ENCODE peak calls at places on chromosome 13, in eight cellular contexts. One of them, this sample, is unnamed.

GRCh38 chr13:38346764-38347163 is 2.9 kb upstream of the UFM1 start:
- DNase-seq in GM20000: no peak
- DNase-seq in non-pigmented ciliary epithelial cell: no peak
- DNase-seq in cardiac fibroblast: no peak
- DNase-seq in stromal cell of bone marrow: no peak
- DNase-seq in lower lobe of right lung: no peak
- DNase-seq in RPMI8226: no peak
- DNase-seq in activated B cell treated with CpG ODN at 0.5 μM for 24 hours: no peak
- DNase-seq in this sample: no peak

GRCh38 chr13:53075356-53076041 is 46.9 kb downstream of the OLFM4 start:
- DNase-seq in GM20000: no peak
- DNase-seq in non-pigmented ciliary epithelial cell: no peak
- DNase-seq in cardiac fibroblast: no peak
- DNase-seq in stromal cell of bone marrow: no peak
- DNase-seq in lower lobe of right lung: no peak
- DNase-seq in RPMI8226: no peak
- DNase-seq in activated B cell treated with CpG ODN at 0.5 μM for 24 hours: no peak
- DNase-seq in this sample: no peak

GRCh38 chr13:29522044-29522685 is 73.3 kb downstream of the SLC7A1 start:
- DNase-seq in GM20000: no peak
- DNase-seq in non-pigmented ciliary epithelial cell: peak
- DNase-seq in cardiac fibroblast: peak
- DNase-seq in stromal cell of bone marrow: peak
- DNase-seq in lower lobe of right lung: no peak
- DNase-seq in RPMI8226: no peak
- DNase-seq in activated B cell treated with CpG ODN at 0.5 μM for 24 hours: no peak
- DNase-seq in this sample: no peak

GRCh38 chr13:112225429-112226090 is 150.6 kb upstream of the SPACA7 start:
- DNase-seq in GM20000: no peak
- DNase-seq in non-pigmented ciliary epithelial cell: no peak
- DNase-seq in cardiac fibroblast: no peak
- DNase-seq in stromal cell of bone marrow: no peak
- DNase-seq in lower lobe of right lung: no peak
- DNase-seq in RPMI8226: no peak
- DNase-seq in activated B cell treated with CpG ODN at 0.5 μM for 24 hours: no peak
- DNase-seq in this sample: no peak

GRCh38 chr13:97766749-97767148 is 186.7 kb upstream of the IPO5 start:
- DNase-seq in GM20000: no peak
- DNase-seq in non-pigmented ciliary epithelial cell: no peak
- DNase-seq in cardiac fibroblast: no peak
- DNase-seq in stromal cell of bone marrow: no peak
- DNase-seq in lower lobe of right lung: no peak
- DNase-seq in RPMI8226: no peak
- DNase-seq in activated B cell treated with CpG ODN at 0.5 μM for 24 hours: no peak
- DNase-seq in this sample: no peak

GRCh38 chr13:21894091-21894490 is 223.2 kb downstream of the FGF9 start:
- DNase-seq in GM20000: no peak
- DNase-seq in non-pigmented ciliary epithelial cell: no peak
- DNase-seq in cardiac fibroblast: no peak
- DNase-seq in stromal cell of bone marrow: no peak
- DNase-seq in lower lobe of right lung: no peak
- DNase-seq in RPMI8226: peak
- DNase-seq in activated B cell treated with CpG ODN at 0.5 μM for 24 hours: no peak
- DNase-seq in this sample: no peak

GRCh38 chr13:104773775-104774174 is 1707.6 kb upstream of the SLC10A2 start:
- DNase-seq in GM20000: peak
- DNase-seq in non-pigmented ciliary epithelial cell: peak
- DNase-seq in cardiac fibroblast: peak
- DNase-seq in stromal cell of bone marrow: peak
- DNase-seq in lower lobe of right lung: no peak
- DNase-seq in RPMI8226: peak
- DNase-seq in activated B cell treated with CpG ODN at 0.5 μM for 24 hours: no peak
- DNase-seq in this sample: peak

GRCh38 chr13:106104281-106104901 is 431.1 kb downstream of the EFNB2 start:
- DNase-seq in GM20000: no peak
- DNase-seq in non-pigmented ciliary epithelial cell: peak
- DNase-seq in cardiac fibroblast: peak
- DNase-seq in stromal cell of bone marrow: peak
- DNase-seq in lower lobe of right lung: no peak
- DNase-seq in RPMI8226: no peak
- DNase-seq in activated B cell treated with CpG ODN at 0.5 μM for 24 hours: no peak
- DNase-seq in this sample: no peak

GRCh38 chr13:49869514-49869913 is 66.6 kb downstream of the SPRYD7 start:
- DNase-seq in GM20000: no peak
- DNase-seq in non-pigmented ciliary epithelial cell: no peak
- DNase-seq in cardiac fibroblast: peak
- DNase-seq in stromal cell of bone marrow: no peak
- DNase-seq in lower lobe of right lung: no peak
- DNase-seq in RPMI8226: peak
- DNase-seq in activated B cell treated with CpG ODN at 0.5 μM for 24 hours: no peak
- DNase-seq in this sample: peak

GRCh38 chr13:85700909-85701308 is 98.3 kb downstream of the SLITRK6 start:
- DNase-seq in GM20000: no peak
- DNase-seq in non-pigmented ciliary epithelial cell: no peak
- DNase-seq in cardiac fibroblast: no peak
- DNase-seq in stromal cell of bone marrow: no peak
- DNase-seq in lower lobe of right lung: no peak
- DNase-seq in RPMI8226: no peak
- DNase-seq in activated B cell treated with CpG ODN at 0.5 μM for 24 hours: no peak
- DNase-seq in this sample: no peak

GRCh38 chr13:65095697-65096096 is 2134.4 kb downstream of the PCDH9 start:
- DNase-seq in GM20000: no peak
- DNase-seq in non-pigmented ciliary epithelial cell: no peak
- DNase-seq in cardiac fibroblast: no peak
- DNase-seq in stromal cell of bone marrow: no peak
- DNase-seq in lower lobe of right lung: no peak
- DNase-seq in RPMI8226: no peak
- DNase-seq in activated B cell treated with CpG ODN at 0.5 μM for 24 hours: no peak
- DNase-seq in this sample: no peak

GRCh38 chr13:19264711-19265110 is 83.1 kb upstream of the TUBA3C start:
- DNase-seq in GM20000: no peak
- DNase-seq in non-pigmented ciliary epithelial cell: no peak
- DNase-seq in cardiac fibroblast: no peak
- DNase-seq in stromal cell of bone marrow: no peak
- DNase-seq in lower lobe of right lung: no peak
- DNase-seq in RPMI8226: no peak
- DNase-seq in activated B cell treated with CpG ODN at 0.5 μM for 24 hours: no peak
- DNase-seq in this sample: no peak

GRCh38 chr13:76903544-76904162 is 17.4 kb upstream of the KCTD12 start:
- DNase-seq in GM20000: peak
- DNase-seq in non-pigmented ciliary epithelial cell: no peak
- DNase-seq in cardiac fibroblast: peak
- DNase-seq in stromal cell of bone marrow: no peak
- DNase-seq in lower lobe of right lung: peak
- DNase-seq in RPMI8226: peak
- DNase-seq in activated B cell treated with CpG ODN at 0.5 μM for 24 hours: no peak
- DNase-seq in this sample: peak

GRCh38 chr13:24161980-24162517 is 1.5 kb downstream of the SPATA13 start:
- DNase-seq in GM20000: no peak
- DNase-seq in non-pigmented ciliary epithelial cell: no peak
- DNase-seq in cardiac fibroblast: no peak
- DNase-seq in stromal cell of bone marrow: no peak
- DNase-seq in lower lobe of right lung: no peak
- DNase-seq in RPMI8226: no peak
- DNase-seq in activated B cell treated with CpG ODN at 0.5 μM for 24 hours: no peak
- DNase-seq in this sample: no peak

GRCh38 chr13:34730966-34731365 is 211.1 kb upstream of the NBEA start:
- DNase-seq in GM20000: no peak
- DNase-seq in non-pigmented ciliary epithelial cell: no peak
- DNase-seq in cardiac fibroblast: no peak
- DNase-seq in stromal cell of bone marrow: no peak
- DNase-seq in lower lobe of right lung: no peak
- DNase-seq in RPMI8226: no peak
- DNase-seq in activated B cell treated with CpG ODN at 0.5 μM for 24 hours: no peak
- DNase-seq in this sample: no peak

GRCh38 chr13:100833427-100833826 is 158.8 kb upstream of the TMTC4 start:
- DNase-seq in GM20000: no peak
- DNase-seq in non-pigmented ciliary epithelial cell: no peak
- DNase-seq in cardiac fibroblast: no peak
- DNase-seq in stromal cell of bone marrow: no peak
- DNase-seq in lower lobe of right lung: no peak
- DNase-seq in RPMI8226: no peak
- DNase-seq in activated B cell treated with CpG ODN at 0.5 μM for 24 hours: no peak
- DNase-seq in this sample: no peak

GRCh38 chr13:74388626-74389025 is 254.4 kb upstream of the KLF12 start:
- DNase-seq in GM20000: no peak
- DNase-seq in non-pigmented ciliary epithelial cell: no peak
- DNase-seq in cardiac fibroblast: no peak
- DNase-seq in stromal cell of bone marrow: no peak
- DNase-seq in lower lobe of right lung: no peak
- DNase-seq in RPMI8226: no peak
- DNase-seq in activated B cell treated with CpG ODN at 0.5 μM for 24 hours: no peak
- DNase-seq in this sample: no peak

GRCh38 chr13:98050041-98050466 is 92.8 kb upstream of the FARP1 start:
- DNase-seq in GM20000: no peak
- DNase-seq in non-pigmented ciliary epithelial cell: no peak
- DNase-seq in cardiac fibroblast: peak
- DNase-seq in stromal cell of bone marrow: no peak
- DNase-seq in lower lobe of right lung: no peak
- DNase-seq in RPMI8226: no peak
- DNase-seq in activated B cell treated with CpG ODN at 0.5 μM for 24 hours: no peak
- DNase-seq in this sample: no peak

GRCh38 chr13:108895220-108895704 is 265.9 kb downstream of the MYO16 start:
- DNase-seq in GM20000: peak
- DNase-seq in non-pigmented ciliary epithelial cell: no peak
- DNase-seq in cardiac fibroblast: peak
- DNase-seq in stromal cell of bone marrow: no peak
- DNase-seq in lower lobe of right lung: no peak
- DNase-seq in RPMI8226: peak
- DNase-seq in activated B cell treated with CpG ODN at 0.5 μM for 24 hours: no peak
- DNase-seq in this sample: no peak

GRCh38 chr13:77136902-77137420 is 110.0 kb upstream of the FBXL3 start:
- DNase-seq in GM20000: no peak
- DNase-seq in non-pigmented ciliary epithelial cell: peak
- DNase-seq in cardiac fibroblast: peak
- DNase-seq in stromal cell of bone marrow: peak
- DNase-seq in lower lobe of right lung: no peak
- DNase-seq in RPMI8226: no peak
- DNase-seq in activated B cell treated with CpG ODN at 0.5 μM for 24 hours: no peak
- DNase-seq in this sample: no peak

GRCh38 chr13:98576215-98576945 is 527 bp downstream of the STK24 start:
- DNase-seq in GM20000: peak
- DNase-seq in non-pigmented ciliary epithelial cell: no peak
- DNase-seq in cardiac fibroblast: peak
- DNase-seq in stromal cell of bone marrow: no peak
- DNase-seq in lower lobe of right lung: peak
- DNase-seq in RPMI8226: peak
- DNase-seq in activated B cell treated with CpG ODN at 0.5 μM for 24 hours: peak
- DNase-seq in this sample: no peak

GRCh38 chr13:83325454-83325853 is 556.8 kb downstream of the SLITRK1 start:
- DNase-seq in GM20000: no peak
- DNase-seq in non-pigmented ciliary epithelial cell: peak
- DNase-seq in cardiac fibroblast: peak
- DNase-seq in stromal cell of bone marrow: peak
- DNase-seq in lower lobe of right lung: no peak
- DNase-seq in RPMI8226: no peak
- DNase-seq in activated B cell treated with CpG ODN at 0.5 μM for 24 hours: no peak
- DNase-seq in this sample: no peak

GRCh38 chr13:52850396-52851152 is 2.1 kb upstream of the PCDH8 start:
- DNase-seq in GM20000: peak
- DNase-seq in non-pigmented ciliary epithelial cell: no peak
- DNase-seq in cardiac fibroblast: peak
- DNase-seq in stromal cell of bone marrow: peak
- DNase-seq in lower lobe of right lung: peak
- DNase-seq in RPMI8226: peak
- DNase-seq in activated B cell treated with CpG ODN at 0.5 μM for 24 hours: no peak
- DNase-seq in this sample: peak

GRCh38 chr13:79749985-79750551 is 269.1 kb downstream of the NDFIP2 start:
- DNase-seq in GM20000: no peak
- DNase-seq in non-pigmented ciliary epithelial cell: peak
- DNase-seq in cardiac fibroblast: peak
- DNase-seq in stromal cell of bone marrow: peak
- DNase-seq in lower lobe of right lung: peak
- DNase-seq in RPMI8226: no peak
- DNase-seq in activated B cell treated with CpG ODN at 0.5 μM for 24 hours: no peak
- DNase-seq in this sample: no peak

GRCh38 chr13:39663508-39663907 is 8.0 kb downstream of the COG6 start:
- DNase-seq in GM20000: no peak
- DNase-seq in non-pigmented ciliary epithelial cell: no peak
- DNase-seq in cardiac fibroblast: no peak
- DNase-seq in stromal cell of bone marrow: no peak
- DNase-seq in lower lobe of right lung: no peak
- DNase-seq in RPMI8226: no peak
- DNase-seq in activated B cell treated with CpG ODN at 0.5 μM for 24 hours: no peak
- DNase-seq in this sample: no peak

GRCh38 chr13:110665491-110666254 is 40.2 kb downstream of the CARS2 start:
- DNase-seq in GM20000: no peak
- DNase-seq in non-pigmented ciliary epithelial cell: no peak
- DNase-seq in cardiac fibroblast: no peak
- DNase-seq in stromal cell of bone marrow: no peak
- DNase-seq in lower lobe of right lung: no peak
- DNase-seq in RPMI8226: no peak
- DNase-seq in activated B cell treated with CpG ODN at 0.5 μM for 24 hours: no peak
- DNase-seq in this sample: no peak

GRCh38 chr13:26719356-26719945 is 41.1 kb downstream of the GPR12 start:
- DNase-seq in GM20000: no peak
- DNase-seq in non-pigmented ciliary epithelial cell: no peak
- DNase-seq in cardiac fibroblast: peak
- DNase-seq in stromal cell of bone marrow: no peak
- DNase-seq in lower lobe of right lung: no peak
- DNase-seq in RPMI8226: no peak
- DNase-seq in activated B cell treated with CpG ODN at 0.5 μM for 24 hours: no peak
- DNase-seq in this sample: peak

GRCh38 chr13:84399320-84400085 is 517.2 kb upstream of the SLITRK1 start:
- DNase-seq in GM20000: no peak
- DNase-seq in non-pigmented ciliary epithelial cell: no peak
- DNase-seq in cardiac fibroblast: peak
- DNase-seq in stromal cell of bone marrow: no peak
- DNase-seq in lower lobe of right lung: no peak
- DNase-seq in RPMI8226: no peak
- DNase-seq in activated B cell treated with CpG ODN at 0.5 μM for 24 hours: no peak
- DNase-seq in this sample: no peak

GRCh38 chr13:97499181-97499580 is 65.2 kb downstream of the RAP2A start:
- DNase-seq in GM20000: no peak
- DNase-seq in non-pigmented ciliary epithelial cell: no peak
- DNase-seq in cardiac fibroblast: no peak
- DNase-seq in stromal cell of bone marrow: peak
- DNase-seq in lower lobe of right lung: no peak
- DNase-seq in RPMI8226: no peak
- DNase-seq in activated B cell treated with CpG ODN at 0.5 μM for 24 hours: no peak
- DNase-seq in this sample: no peak

GRCh38 chr13:62684359-62684758 is 1268.7 kb upstream of the PCDH20 start:
- DNase-seq in GM20000: no peak
- DNase-seq in non-pigmented ciliary epithelial cell: no peak
- DNase-seq in cardiac fibroblast: no peak
- DNase-seq in stromal cell of bone marrow: no peak
- DNase-seq in lower lobe of right lung: no peak
- DNase-seq in RPMI8226: no peak
- DNase-seq in activated B cell treated with CpG ODN at 0.5 μM for 24 hours: no peak
- DNase-seq in this sample: no peak

GRCh38 chr13:60221581-60221980 is 57.9 kb upstream of the DIAPH3 start:
- DNase-seq in GM20000: no peak
- DNase-seq in non-pigmented ciliary epithelial cell: no peak
- DNase-seq in cardiac fibroblast: no peak
- DNase-seq in stromal cell of bone marrow: no peak
- DNase-seq in lower lobe of right lung: no peak
- DNase-seq in RPMI8226: no peak
- DNase-seq in activated B cell treated with CpG ODN at 0.5 μM for 24 hours: no peak
- DNase-seq in this sample: no peak

GRCh38 chr13:40485611-40486517 is 180.6 kb downstream of the FOXO1 start:
- DNase-seq in GM20000: peak
- DNase-seq in non-pigmented ciliary epithelial cell: no peak
- DNase-seq in cardiac fibroblast: no peak
- DNase-seq in stromal cell of bone marrow: no peak
- DNase-seq in lower lobe of right lung: no peak
- DNase-seq in RPMI8226: no peak
- DNase-seq in activated B cell treated with CpG ODN at 0.5 μM for 24 hours: no peak
- DNase-seq in this sample: no peak

GRCh38 chr13:36354842-36355241 is 8.6 kb upstream of the SPART start:
- DNase-seq in GM20000: no peak
- DNase-seq in non-pigmented ciliary epithelial cell: no peak
- DNase-seq in cardiac fibroblast: no peak
- DNase-seq in stromal cell of bone marrow: no peak
- DNase-seq in lower lobe of right lung: no peak
- DNase-seq in RPMI8226: no peak
- DNase-seq in activated B cell treated with CpG ODN at 0.5 μM for 24 hours: no peak
- DNase-seq in this sample: no peak

GRCh38 chr13:26498524-26499208 is 58.8 kb upstream of the WASF3 start:
- DNase-seq in GM20000: no peak
- DNase-seq in non-pigmented ciliary epithelial cell: no peak
- DNase-seq in cardiac fibroblast: peak
- DNase-seq in stromal cell of bone marrow: peak
- DNase-seq in lower lobe of right lung: no peak
- DNase-seq in RPMI8226: no peak
- DNase-seq in activated B cell treated with CpG ODN at 0.5 μM for 24 hours: no peak
- DNase-seq in this sample: no peak